ENCODE peak calls at places on chromosome 14, in six cellular contexts. R is mesendoderm, W is heart left ventricle, P is tibial artery, B is prostate gland, N is GM23248. O is an unnamed sample.

GRCh38 chr14:103343164-103343879 is 9.3 kb downstream of the EIF5 start:
- DNase-seq in R (no peak), W (no peak), N (no peak), B (no peak), P (no peak), O (no peak)

GRCh38 chr14:68730811-68731425 is 61.9 kb downstream of the ZFP36L1 start:
- DNase-seq in W (no peak), R (peak; percentile 64), B (no peak), N (no peak), P (no peak), O (no peak)

GRCh38 chr14:32939254-32940065 is 781 bp downstream of the NPAS3 start:
- DNase-seq in W (peak; percentile 87), P (peak; percentile 80), N (peak; percentile 86), R (peak; percentile 87), B (peak; percentile 70), O (peak; percentile 65)

GRCh38 chr14:94677239-94677612 is 65.0 kb downstream of the SERPINA3 start:
- DNase-seq in R (no peak), B (no peak), N (no peak), W (no peak), P (no peak), O (no peak)

GRCh38 chr14:96039633-96040311 is 610 bp downstream of the C14orf132 start:
- DNase-seq in R (peak; percentile 67), P (peak; percentile 30), N (peak; percentile 64), B (no peak), W (peak; percentile 62), O (no peak)

GRCh38 chr14:54813081-54813480 is 89.5 kb downstream of the GCH1 start:
- DNase-seq in B (no peak), P (no peak), R (no peak), N (no peak), W (no peak), O (no peak)

GRCh38 chr14:34628681-34629135 is 1.2 kb downstream of the SNX6 start:
- DNase-seq in P (no peak), W (no peak), B (no peak), R (no peak), N (peak; percentile 27), O (no peak)

GRCh38 chr14:98174031-98174430 is 1098.0 kb downstream of the BCL11B start:
- DNase-seq in W (no peak), B (no peak), R (no peak), N (no peak), P (no peak), O (no peak)

GRCh38 chr14:68608235-68608962 is 184.5 kb downstream of the ZFP36L1 start:
- DNase-seq in W (peak; percentile 80), R (no peak), B (no peak), N (no peak), P (peak; percentile 66), O (peak; percentile 52)

DNA sequence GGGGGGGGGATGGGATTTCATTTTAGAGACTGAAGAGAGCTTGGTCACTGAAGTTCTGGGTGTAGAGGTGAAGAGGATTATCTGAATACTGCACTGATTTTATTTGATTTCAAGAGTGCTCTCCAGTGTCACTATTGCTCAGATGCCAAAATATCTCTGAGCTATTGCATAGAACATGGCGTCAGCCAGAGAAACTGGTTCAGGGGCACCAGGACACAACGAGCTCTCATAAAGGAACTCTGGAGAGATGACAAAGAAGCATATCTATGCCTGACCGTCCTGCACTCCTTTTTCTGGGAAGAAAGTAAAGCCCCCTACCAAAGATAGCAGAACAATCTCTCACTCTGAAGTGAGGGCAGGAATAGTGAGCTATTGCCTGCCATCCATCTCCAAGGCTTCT is 2.0 kb downstream of the SLC7A8 start:
- DNase-seq in N (peak; percentile 22), R (no peak), W (no peak), P (no peak), B (peak; percentile 48), O (no peak)
- H3K4me3 ChIP-seq in N (peak overlapping the region; percentile 79), R (peak overlapping the region; percentile 80), W (no peak overlapping the region), P (peak overlapping the region; percentile 64), B (peak overlapping the region; percentile 51), O (peak overlapping the region; percentile 73)

GRCh38 chr14:77730976-77731497 is 23.1 kb downstream of the SLIRP start:
- DNase-seq in B (no peak), R (no peak), P (no peak), W (no peak), N (peak; percentile 32), O (no peak)
- H3K36me3 ChIP-seq in B (peaks cover 18% of the 10 kb centered on the region), R (peaks cover 13% of the 10 kb centered on the region), P (peaks cover 93% of the 10 kb centered on the region), W (peaks cover 100% of the 10 kb centered on the region), N (peaks cover 86% of the 10 kb centered on the region), O (peaks cover 2% of the 10 kb centered on the region)

GRCh38 chr14:67240978-67241415 is 238 bp upstream of the PALS1 start:
- DNase-seq in R (peak; percentile 99), P (peak; percentile 96), W (peak; percentile 98), B (peak; percentile 97), N (peak; percentile 99), O (peak; percentile 95)

GRCh38 chr14:67241416-67242362 is at the start of gene PALS1:
- DNase-seq in P (peak; percentile 32), B (no peak), R (peak; percentile 84), W (no peak), N (peak; percentile 94), O (peak; percentile 6)

GRCh38 chr14:67239582-67239981 is 1.7 kb upstream of the PALS1 start:
- DNase-seq in P (no peak), B (no peak), R (no peak), N (no peak), W (no peak), O (no peak)

GRCh38 chr14:67240168-67240932 is 885 bp upstream of the PALS1 start:
- DNase-seq in N (peak; percentile 72), B (peak; percentile 58), W (peak; percentile 80), R (peak; percentile 5), P (peak; percentile 65), O (peak; percentile 70)

GRCh38 chr14:67237591-67237990 is 3.6 kb upstream of the PALS1 start:
- DNase-seq in R (no peak), N (no peak), B (no peak), P (no peak), W (no peak), O (no peak)
- H3K4me3 ChIP-seq in R (no peak overlapping the region), N (no peak overlapping the region), B (no peak overlapping the region), P (no peak overlapping the region), W (no peak overlapping the region), O (no peak overlapping the region)

DNA sequence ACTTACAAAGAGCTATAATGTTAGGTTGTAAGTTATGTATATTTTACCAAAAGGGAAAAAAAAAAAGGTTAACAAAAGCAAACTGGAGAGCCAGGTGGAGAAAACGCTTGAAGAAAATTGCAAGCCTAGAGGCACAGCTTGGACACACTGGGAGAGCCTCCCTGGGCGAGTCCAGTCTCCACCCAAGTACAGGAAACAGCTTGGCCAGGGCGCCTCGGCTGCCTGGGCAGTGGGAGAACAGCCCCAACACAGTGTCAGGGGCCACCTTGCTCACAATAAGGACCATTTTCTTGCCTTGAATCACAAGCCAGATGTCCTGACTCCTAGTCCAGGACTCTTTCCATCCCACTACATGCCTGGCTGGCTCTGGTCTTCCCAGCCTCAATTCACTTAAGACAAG is 33.3 kb downstream of the TTC7B start:
- DNase-seq in R (no peak), B (no peak), W (no peak), N (no peak), P (no peak), O (no peak)
- H3K36me3 ChIP-seq in R (no peaks in the 10 kb centered on the region), B (no peaks in the 10 kb centered on the region), W (peaks cover 63% of the 10 kb centered on the region), N (no peaks in the 10 kb centered on the region), P (peaks cover 18% of the 10 kb centered on the region), O (no peaks in the 10 kb centered on the region)